ENCODE peak calls at places on chromosomes 7 and 10, in seven cellular contexts. One of them, this sample, is unnamed.

GRCh38 chr10:118397391-118397790 is 55.3 kb upstream of the FAM204A start:
- DNase-seq in adrenal gland: no peak
- DNase-seq in IMR-90: no peak
- DNase-seq in testis: no peak
- DNase-seq in A549: no peak
- DNase-seq in ovary: no peak
- DNase-seq in Peyer's patch: no peak
- DNase-seq in this sample: no peak

GRCh38 chr10:92822060-92822634 is 26.2 kb upstream of the EXOC6 start:
- DNase-seq in IMR-90: peak
- DNase-seq in Peyer's patch: no peak
- DNase-seq in ovary: no peak
- DNase-seq in adrenal gland: no peak
- DNase-seq in A549: peak
- DNase-seq in testis: no peak
- DNase-seq in this sample: no peak

GRCh38 chr7:569071-569855 is 49.6 kb upstream of the PDGFA start:
- DNase-seq in ovary: no peak
- DNase-seq in testis: no peak
- DNase-seq in Peyer's patch: no peak
- DNase-seq in adrenal gland: no peak
- DNase-seq in A549: no peak
- DNase-seq in IMR-90: no peak
- DNase-seq in this sample: no peak

GRCh38 chr7:100578246-100579183 is 4.8 kb upstream of the SAP25 start:
- DNase-seq in ovary: no peak
- DNase-seq in testis: no peak
- DNase-seq in adrenal gland: no peak
- DNase-seq in A549: no peak
- DNase-seq in IMR-90: no peak
- DNase-seq in Peyer's patch: no peak
- DNase-seq in this sample: no peak

GRCh38 chr10:114042895-114043531 is 653 bp upstream of the ADRB1 start:
- DNase-seq in ovary: no peak
- DNase-seq in adrenal gland: no peak
- DNase-seq in A549: peak
- DNase-seq in testis: peak
- DNase-seq in Peyer's patch: peak
- DNase-seq in IMR-90: peak
- DNase-seq in this sample: no peak

GRCh38 chr10:124341768-124342135 is 77.0 kb downstream of the OAT start:
- DNase-seq in testis: no peak
- DNase-seq in IMR-90: no peak
- DNase-seq in Peyer's patch: no peak
- DNase-seq in A549: no peak
- DNase-seq in adrenal gland: no peak
- DNase-seq in ovary: no peak
- DNase-seq in this sample: no peak

GRCh38 chr7:76011437-76011836 is 17.0 kb upstream of the TMEM120A start:
- DNase-seq in IMR-90: peak
- DNase-seq in adrenal gland: no peak
- DNase-seq in Peyer's patch: no peak
- DNase-seq in testis: peak
- DNase-seq in ovary: peak
- DNase-seq in A549: no peak
- DNase-seq in this sample: no peak

GRCh38 chr7:30206942-30207341 is 72.2 kb downstream of the MTURN start:
- DNase-seq in IMR-90: no peak
- DNase-seq in ovary: no peak
- DNase-seq in testis: no peak
- DNase-seq in adrenal gland: no peak
- DNase-seq in A549: no peak
- DNase-seq in Peyer's patch: no peak
- DNase-seq in this sample: peak

GRCh38 chr7:130400120-130400572 is 19.9 kb downstream of the CPA1 start:
- DNase-seq in IMR-90: peak
- DNase-seq in Peyer's patch: no peak
- DNase-seq in ovary: no peak
- DNase-seq in A549: no peak
- DNase-seq in testis: no peak
- DNase-seq in adrenal gland: no peak
- DNase-seq in this sample: no peak

GRCh38 chr7:130365093-130365492 is 15.2 kb upstream of the CPA1 start:
- DNase-seq in adrenal gland: no peak
- DNase-seq in Peyer's patch: no peak
- DNase-seq in ovary: no peak
- DNase-seq in testis: no peak
- DNase-seq in IMR-90: no peak
- DNase-seq in A549: no peak
- DNase-seq in this sample: no peak

GRCh38 chr10:51035344-51035743 is 38.9 kb upstream of the PRKG1 start:
- DNase-seq in A549: no peak
- DNase-seq in IMR-90: no peak
- DNase-seq in adrenal gland: no peak
- DNase-seq in testis: no peak
- DNase-seq in ovary: no peak
- DNase-seq in Peyer's patch: no peak
- DNase-seq in this sample: no peak

GRCh38 chr10:128063736-128064614 is 62.2 kb downstream of the MKI67 start:
- DNase-seq in A549: no peak
- DNase-seq in ovary: no peak
- DNase-seq in testis: no peak
- DNase-seq in IMR-90: no peak
- DNase-seq in Peyer's patch: no peak
- DNase-seq in adrenal gland: no peak
- DNase-seq in this sample: no peak

GRCh38 chr10:127943336-127943910 is 36.5 kb downstream of the PTPRE start:
- DNase-seq in adrenal gland: no peak
- DNase-seq in Peyer's patch: no peak
- DNase-seq in A549: no peak
- DNase-seq in ovary: no peak
- DNase-seq in testis: no peak
- DNase-seq in IMR-90: no peak
- DNase-seq in this sample: no peak

GRCh38 chr7:128885370-128886187 is 22.9 kb downstream of the ATP6V1F start:
- DNase-seq in ovary: no peak
- DNase-seq in A549: no peak
- DNase-seq in IMR-90: no peak
- DNase-seq in testis: no peak
- DNase-seq in adrenal gland: no peak
- DNase-seq in Peyer's patch: no peak
- DNase-seq in this sample: no peak

GRCh38 chr7:46844486-46844885 is 737.4 kb downstream of the TNS3 start:
- DNase-seq in IMR-90: no peak
- DNase-seq in ovary: no peak
- DNase-seq in A549: no peak
- DNase-seq in testis: no peak
- DNase-seq in adrenal gland: no peak
- DNase-seq in Peyer's patch: no peak
- DNase-seq in this sample: no peak

GRCh38 chr10:85919358-85920022 is 447.1 kb downstream of the GRID1 start:
- DNase-seq in testis: no peak
- DNase-seq in IMR-90: no peak
- DNase-seq in ovary: no peak
- DNase-seq in Peyer's patch: no peak
- DNase-seq in adrenal gland: no peak
- DNase-seq in A549: no peak
- DNase-seq in this sample: no peak

GRCh38 chr7:149772821-149773425 is 465 bp downstream of the ZNF467 start:
- DNase-seq in Peyer's patch: no peak
- DNase-seq in IMR-90: no peak
- DNase-seq in ovary: no peak
- DNase-seq in testis: no peak
- DNase-seq in A549: no peak
- DNase-seq in adrenal gland: no peak
- DNase-seq in this sample: no peak

GRCh38 chr10:129244298-129244697 is 222.7 kb upstream of the MGMT start:
- DNase-seq in testis: no peak
- DNase-seq in IMR-90: no peak
- DNase-seq in Peyer's patch: no peak
- DNase-seq in A549: no peak
- DNase-seq in ovary: no peak
- DNase-seq in adrenal gland: no peak
- DNase-seq in this sample: no peak

GRCh38 chr7:81500631-81501030 is 269.2 kb downstream of the HGF start:
- DNase-seq in testis: no peak
- DNase-seq in A549: no peak
- DNase-seq in adrenal gland: no peak
- DNase-seq in IMR-90: no peak
- DNase-seq in Peyer's patch: no peak
- DNase-seq in ovary: no peak
- DNase-seq in this sample: no peak

GRCh38 chr10:104591451-104591850 is 49.6 kb upstream of the SORCS3 start:
- DNase-seq in A549: no peak
- DNase-seq in IMR-90: no peak
- DNase-seq in Peyer's patch: no peak
- DNase-seq in ovary: no peak
- DNase-seq in testis: no peak
- DNase-seq in adrenal gland: no peak
- DNase-seq in this sample: no peak

GRCh38 chr10:104589871-104590270 is 51.2 kb upstream of the SORCS3 start:
- DNase-seq in A549: peak
- DNase-seq in testis: no peak
- DNase-seq in IMR-90: peak
- DNase-seq in adrenal gland: no peak
- DNase-seq in ovary: no peak
- DNase-seq in Peyer's patch: no peak
- DNase-seq in this sample: no peak

GRCh38 chr10:104584541-104584940 is 56.5 kb upstream of the SORCS3 start:
- DNase-seq in testis: no peak
- DNase-seq in adrenal gland: no peak
- DNase-seq in Peyer's patch: no peak
- DNase-seq in IMR-90: no peak
- DNase-seq in ovary: no peak
- DNase-seq in A549: no peak
- DNase-seq in this sample: peak

GRCh38 chr10:104589431-104589830 is 51.7 kb upstream of the SORCS3 start:
- DNase-seq in testis: no peak
- DNase-seq in A549: no peak
- DNase-seq in Peyer's patch: no peak
- DNase-seq in adrenal gland: no peak
- DNase-seq in IMR-90: no peak
- DNase-seq in ovary: no peak
- DNase-seq in this sample: peak
- H3K4me3 ChIP-seq in testis: no peak
- H3K4me3 ChIP-seq in A549: no peak
- H3K4me3 ChIP-seq in Peyer's patch: no peak
- H3K4me3 ChIP-seq in adrenal gland: no peak
- H3K4me3 ChIP-seq in IMR-90: no peak
- H3K4me3 ChIP-seq in ovary: no peak
- H3K4me3 ChIP-seq in this sample: no peak

DNA sequence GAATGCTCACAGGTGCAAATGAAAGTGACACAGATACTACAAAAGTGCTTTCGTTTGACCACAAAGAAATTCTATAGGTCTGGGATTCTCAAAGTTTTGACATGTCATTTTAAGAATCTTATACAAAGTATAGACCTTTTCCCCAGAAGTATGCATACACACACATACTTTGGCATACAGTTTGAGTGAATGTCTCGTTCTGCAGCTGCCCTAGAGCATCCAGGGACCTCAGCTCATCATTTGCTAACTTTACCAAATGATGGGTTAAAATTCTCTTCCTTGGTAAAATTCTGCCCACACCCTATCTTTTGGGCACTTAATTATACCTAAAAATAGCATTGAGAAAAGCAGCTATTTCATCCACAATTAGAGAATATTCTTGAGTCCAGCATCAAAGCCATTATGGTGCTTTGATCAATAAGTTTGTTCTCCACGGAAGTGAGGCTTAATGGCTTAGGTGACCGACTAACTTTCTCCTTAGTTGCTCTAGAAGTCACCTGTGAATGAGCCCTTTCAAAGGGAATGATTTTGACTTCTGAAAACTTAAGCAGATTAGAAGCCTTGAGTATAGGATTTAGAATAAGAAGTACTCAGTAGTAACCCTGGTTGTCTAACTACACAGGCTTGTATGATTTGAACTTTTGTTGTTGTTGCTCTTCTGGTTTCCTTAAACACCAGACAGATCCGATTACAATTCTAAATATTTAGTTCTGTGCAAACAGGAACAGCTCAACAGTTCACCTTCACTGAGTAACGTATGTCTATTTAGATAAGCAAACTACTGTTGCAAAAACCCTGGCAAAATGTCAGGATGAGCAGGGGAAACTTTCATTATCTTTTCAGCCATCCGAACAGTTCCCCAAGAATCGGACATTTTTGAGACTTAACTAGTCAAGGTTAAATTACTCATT is 70.6 kb downstream of the CNNM2 start:
- DNase-seq in adrenal gland: no peak
- DNase-seq in IMR-90: peak
- DNase-seq in Peyer's patch: no peak
- DNase-seq in A549: peak
- DNase-seq in testis: no peak
- DNase-seq in ovary: no peak
- DNase-seq in this sample: no peak
- TF ChIP-seq POLR2A in adrenal gland: no peak
- TF ChIP-seq POLR2A in IMR-90: no peak
- TF ChIP-seq POLR2A in Peyer's patch: no peak
- TF ChIP-seq POLR2A in A549: no peak
- TF ChIP-seq POLR2A in testis: no peak
- TF ChIP-seq POLR2A in ovary: no peak
- TF ChIP-seq POLR2A in this sample: no peak

GRCh38 chr10:34809796-34810195 is 5.3 kb downstream of the PARD3 start:
- DNase-seq in ovary: no peak
- DNase-seq in Peyer's patch: no peak
- DNase-seq in adrenal gland: no peak
- DNase-seq in A549: no peak
- DNase-seq in IMR-90: peak
- DNase-seq in testis: no peak
- DNase-seq in this sample: no peak

GRCh38 chr10:34808336-34808735 is 6.8 kb downstream of the PARD3 start:
- DNase-seq in IMR-90: no peak
- DNase-seq in adrenal gland: no peak
- DNase-seq in testis: no peak
- DNase-seq in Peyer's patch: no peak
- DNase-seq in ovary: no peak
- DNase-seq in A549: no peak
- DNase-seq in this sample: no peak

GRCh38 chr10:34811126-34811967 is 3.7 kb downstream of the PARD3 start:
- DNase-seq in Peyer's patch: no peak
- DNase-seq in testis: no peak
- DNase-seq in A549: no peak
- DNase-seq in IMR-90: no peak
- DNase-seq in ovary: no peak
- DNase-seq in adrenal gland: no peak
- DNase-seq in this sample: no peak

GRCh38 chr10:34811968-34812514 is 3.1 kb downstream of the PARD3 start:
- DNase-seq in testis: no peak
- DNase-seq in ovary: no peak
- DNase-seq in IMR-90: peak
- DNase-seq in Peyer's patch: no peak
- DNase-seq in adrenal gland: no peak
- DNase-seq in A549: no peak
- DNase-seq in this sample: no peak

GRCh38 chr10:34808789-34809745 is 6.0 kb downstream of the PARD3 start:
- DNase-seq in IMR-90: peak
- DNase-seq in testis: peak
- DNase-seq in ovary: no peak
- DNase-seq in adrenal gland: peak
- DNase-seq in Peyer's patch: no peak
- DNase-seq in A549: no peak
- DNase-seq in this sample: no peak
- H3K4me3 ChIP-seq in IMR-90: peak
- H3K4me3 ChIP-seq in testis: no peak
- H3K4me3 ChIP-seq in ovary: peak
- H3K4me3 ChIP-seq in adrenal gland: no peak
- H3K4me3 ChIP-seq in Peyer's patch: no peak
- H3K4me3 ChIP-seq in A549: no peak
- H3K4me3 ChIP-seq in this sample: peak

GRCh38 chr7:50449881-50450690 is at the start of gene FIGNL1:
- DNase-seq in IMR-90: peak
- DNase-seq in A549: peak
- DNase-seq in ovary: peak
- DNase-seq in Peyer's patch: peak
- DNase-seq in testis: peak
- DNase-seq in adrenal gland: peak
- DNase-seq in this sample: no peak
- TF ChIP-seq POLR2A in IMR-90: no peak
- TF ChIP-seq POLR2A in A549: peak
- TF ChIP-seq POLR2A in ovary: no peak
- TF ChIP-seq POLR2A in Peyer's patch: peak
- TF ChIP-seq POLR2A in testis: no peak
- TF ChIP-seq POLR2A in adrenal gland: peak
- TF ChIP-seq POLR2A in this sample: no peak